ENCODE peak calls at places on chromosomes 4 and X, in seven cellular contexts. W is activated T-cell treated with anti-CD3 and anti-CD28 coated beads, Interleukin-2, amount 50 U/mL, for 72 hours; R is DMS 273 treated with DMSO at 0.1 percent for 48 hours; F is HCEC 1CT; H is mucosa of gallbladder; O is NCI-H510A treated with DMSO at 0.1 percent for 48 hours; I is T-helper 1 cell. B is an unnamed sample.
A peak's percentile ranks its signal among the peaks of the same experiment; 100 is the strongest.

GRCh38 chr4:95847908-95848468 is 8.1 kb downstream of the PDHA2 start:
- DNase-seq in W (no peak), H (no peak), F (no peak), O (no peak), R (no peak), I (no peak), B (no peak)

GRCh38 chrX:48025561-48025960 is 18.8 kb downstream of the SPACA5 start:
- DNase-seq in I (no peak), O (peak; percentile 43), H (peak; percentile 46), W (peak; percentile 39), R (no peak), F (peak; percentile 48), B (no peak)

GRCh38 chr4:186149872-186150271 is 41.5 kb upstream of the CYP4V2 start:
- DNase-seq in H (peak; percentile 82), F (no peak), O (no peak), R (no peak), I (no peak), W (peak; percentile 23), B (no peak)

GRCh38 chrX:119604778-119605177 is 1.4 kb downstream of the NKRF start:
- DNase-seq in R (no peak), O (no peak), F (no peak), H (no peak), I (no peak), W (no peak), B (no peak)

GRCh38 chr4:38753021-38753806 is 29.6 kb downstream of the TLR10 start:
- DNase-seq in W (no peak), H (peak; percentile 78), R (peak; percentile 48), I (no peak), O (no peak), F (peak; percentile 17), B (no peak)

GRCh38 chr4:3879681-3880594 is 113.8 kb downstream of the ADRA2C start:
- DNase-seq in W (no peak), I (no peak), F (no peak), H (no peak), O (no peak), R (no peak), B (peak; percentile 83)

GRCh38 chrX:101460669-101461068 is 24.6 kb upstream of the ARMCX4 start:
- DNase-seq in W (no peak), F (no peak), H (no peak), R (no peak), O (no peak), I (no peak), B (no peak)

GRCh38 chr4:107600993-107601392 is 119.0 kb downstream of the PAPSS1 start:
- DNase-seq in R (no peak), I (no peak), O (no peak), W (no peak), H (no peak), F (no peak), B (no peak)

GRCh38 chr4:139575072-139575471 is 19.1 kb upstream of the SETD7 start:
- DNase-seq in F (no peak), O (no peak), I (no peak), R (no peak), H (no peak), W (no peak), B (no peak)

GRCh38 chrX:10120828-10121227 is 35.9 kb upstream of the CLCN4 start:
- DNase-seq in H (no peak), I (no peak), W (no peak), R (no peak), F (no peak), O (no peak), B (no peak)

GRCh38 chr4:1590244-1590643 is 93.9 kb downstream of the FAM53A start:
- DNase-seq in O (no peak), I (no peak), F (no peak), R (no peak), W (no peak), H (no peak), B (peak; percentile 12)

B was measured in spleen.